ENCODE peak calls at places on chromosomes 12 and 14, in five cellular contexts. One of them, this sample, is unnamed. For H3K4me1, the result is how much of the 10 kb centered on the place peaks cover.

GRCh38 chr14:52043690-52044089 is 25.2 kb downstream of the NID2 start:
- DNase-seq in naive thymus-derived CD4-positive, alpha-beta T cell: no peak
- DNase-seq in heart right ventricle: no peak
- DNase-seq in A549: peak
- DNase-seq in psoas muscle: no peak
- DNase-seq in this sample: no peak

GRCh38 chr14:39320318-39320717 is 86.6 kb downstream of the MIA2 start:
- DNase-seq in A549: no peak
- DNase-seq in psoas muscle: no peak
- DNase-seq in heart right ventricle: no peak
- DNase-seq in naive thymus-derived CD4-positive, alpha-beta T cell: no peak
- DNase-seq in this sample: no peak

GRCh38 chr14:70698288-70698687 is 56.6 kb downstream of the TTC9 start:
- DNase-seq in psoas muscle: no peak
- DNase-seq in naive thymus-derived CD4-positive, alpha-beta T cell: no peak
- DNase-seq in A549: peak
- DNase-seq in heart right ventricle: no peak
- DNase-seq in this sample: peak

GRCh38 chr12:39772708-39773665 is 153.4 kb upstream of the ABCD2 start:
- DNase-seq in heart right ventricle: no peak
- DNase-seq in naive thymus-derived CD4-positive, alpha-beta T cell: no peak
- DNase-seq in psoas muscle: no peak
- DNase-seq in A549: no peak
- DNase-seq in this sample: no peak

GRCh38 chr12:47141459-47141858 is 61.7 kb upstream of the AMIGO2 start:
- DNase-seq in heart right ventricle: no peak
- DNase-seq in psoas muscle: no peak
- DNase-seq in naive thymus-derived CD4-positive, alpha-beta T cell: no peak
- DNase-seq in A549: no peak
- DNase-seq in this sample: no peak

GRCh38 chr14:37060496-37061260 is 111.7 kb downstream of the SLC25A21 start:
- DNase-seq in A549: no peak
- DNase-seq in psoas muscle: no peak
- DNase-seq in naive thymus-derived CD4-positive, alpha-beta T cell: no peak
- DNase-seq in heart right ventricle: no peak
- DNase-seq in this sample: no peak

GRCh38 chr12:31773223-31773750 is 44.5 kb upstream of the AMN1 start:
- DNase-seq in A549: peak
- DNase-seq in psoas muscle: no peak
- DNase-seq in naive thymus-derived CD4-positive, alpha-beta T cell: no peak
- DNase-seq in heart right ventricle: no peak
- DNase-seq in this sample: no peak

GRCh38 chr14:29446971-29447370 is 480.7 kb downstream of the PRKD1 start:
- DNase-seq in heart right ventricle: no peak
- DNase-seq in A549: no peak
- DNase-seq in psoas muscle: no peak
- DNase-seq in naive thymus-derived CD4-positive, alpha-beta T cell: no peak
- DNase-seq in this sample: no peak

GRCh38 chr12:69903548-69903947 is 78.5 kb downstream of the MYRFL start:
- DNase-seq in psoas muscle: no peak
- DNase-seq in heart right ventricle: no peak
- DNase-seq in A549: no peak
- DNase-seq in naive thymus-derived CD4-positive, alpha-beta T cell: no peak
- DNase-seq in this sample: no peak

GRCh38 chr12:101407054-101407437 is 526 bp downstream of the ARL1 start:
- DNase-seq in psoas muscle: no peak
- DNase-seq in naive thymus-derived CD4-positive, alpha-beta T cell: peak
- DNase-seq in A549: no peak
- DNase-seq in heart right ventricle: no peak
- DNase-seq in this sample: no peak

GRCh38 chr14:74401504-74402241 is 24.3 kb downstream of the SYNDIG1L start:
- DNase-seq in naive thymus-derived CD4-positive, alpha-beta T cell: peak
- DNase-seq in heart right ventricle: peak
- DNase-seq in psoas muscle: peak
- DNase-seq in A549: no peak
- DNase-seq in this sample: no peak

GRCh38 chr12:54560374-54560858 is 11.0 kb downstream of the PDE1B start:
- DNase-seq in psoas muscle: peak
- DNase-seq in naive thymus-derived CD4-positive, alpha-beta T cell: peak
- DNase-seq in A549: peak
- DNase-seq in heart right ventricle: peak
- DNase-seq in this sample: peak

GRCh38 chr14:64928239-64929002 is 14.1 kb downstream of the GPX2 start:
- DNase-seq in A549: no peak
- DNase-seq in naive thymus-derived CD4-positive, alpha-beta T cell: peak
- DNase-seq in psoas muscle: no peak
- DNase-seq in heart right ventricle: no peak
- DNase-seq in this sample: no peak

GRCh38 chr12:14828896-14829295 is 14.4 kb downstream of the ART4 start:
- DNase-seq in A549: peak
- DNase-seq in naive thymus-derived CD4-positive, alpha-beta T cell: no peak
- DNase-seq in heart right ventricle: no peak
- DNase-seq in psoas muscle: no peak
- DNase-seq in this sample: no peak

GRCh38 chr12:2300886-2301285 is 248.1 kb downstream of the CACNA1C start:
- DNase-seq in naive thymus-derived CD4-positive, alpha-beta T cell: no peak
- DNase-seq in psoas muscle: no peak
- DNase-seq in A549: no peak
- DNase-seq in heart right ventricle: no peak
- DNase-seq in this sample: no peak

GRCh38 chr12:2300168-2300567 is 247.4 kb downstream of the CACNA1C start:
- DNase-seq in heart right ventricle: no peak
- DNase-seq in naive thymus-derived CD4-positive, alpha-beta T cell: no peak
- DNase-seq in A549: no peak
- DNase-seq in psoas muscle: no peak
- DNase-seq in this sample: no peak

GRCh38 chr12:2299207-2299606 is 246.4 kb downstream of the CACNA1C start:
- DNase-seq in heart right ventricle: no peak
- DNase-seq in psoas muscle: no peak
- DNase-seq in A549: no peak
- DNase-seq in naive thymus-derived CD4-positive, alpha-beta T cell: peak
- DNase-seq in this sample: no peak

GRCh38 chr12:2302711-2303255 is 250.0 kb downstream of the CACNA1C start:
- DNase-seq in A549: no peak
- DNase-seq in heart right ventricle: no peak
- DNase-seq in psoas muscle: no peak
- DNase-seq in naive thymus-derived CD4-positive, alpha-beta T cell: no peak
- DNase-seq in this sample: no peak

DNA sequence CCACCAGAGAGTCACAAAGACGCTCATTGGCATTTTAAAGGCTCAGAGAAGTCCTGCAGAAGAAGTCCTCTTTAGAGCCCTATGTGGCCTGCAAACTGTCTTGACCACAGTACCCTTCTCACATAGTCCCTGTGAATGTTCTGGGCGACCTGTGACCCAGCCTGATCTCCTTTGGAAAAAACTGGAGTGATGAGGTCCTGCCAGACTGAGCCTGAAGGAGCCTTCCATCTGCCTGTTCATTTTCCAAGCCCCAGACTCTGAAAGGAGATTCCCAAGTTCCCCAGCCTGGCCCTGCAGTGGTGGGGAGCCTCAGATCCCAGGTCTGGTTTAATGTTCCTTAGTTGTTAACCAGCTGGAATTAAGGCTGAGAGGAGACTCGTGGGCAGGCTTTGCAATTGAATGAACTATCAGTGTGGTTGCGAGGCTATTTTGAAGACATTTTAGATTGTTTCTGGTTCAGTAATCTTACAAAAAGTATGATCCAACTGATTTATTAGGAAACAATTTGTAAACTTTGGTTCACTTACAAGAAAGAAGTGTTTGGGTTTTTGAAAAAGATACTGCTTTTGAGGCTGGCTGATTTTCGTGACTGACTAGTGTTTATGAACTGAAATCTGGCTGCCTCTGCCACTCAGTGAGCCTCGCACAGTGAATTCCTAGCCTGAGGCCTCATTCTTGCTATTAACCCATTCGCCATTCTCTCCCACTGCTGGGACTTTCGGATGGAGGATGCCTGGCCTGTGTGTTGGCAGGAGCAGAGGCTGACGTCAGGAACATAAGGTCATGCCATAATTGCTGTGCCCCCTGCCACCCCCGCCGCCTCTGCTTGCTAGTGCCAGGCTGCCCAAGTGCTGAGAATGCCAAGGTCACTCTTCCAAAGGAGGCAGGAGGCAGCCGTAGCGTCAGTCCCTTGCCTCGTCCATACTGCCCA is 249.0 kb downstream of the CACNA1C start:
- DNase-seq in heart right ventricle: peak
- DNase-seq in A549: no peak
- DNase-seq in psoas muscle: no peak
- DNase-seq in naive thymus-derived CD4-positive, alpha-beta T cell: no peak
- DNase-seq in this sample: no peak
- H3K27ac ChIP-seq in heart right ventricle: peak
- H3K27ac ChIP-seq in A549: no peak
- H3K27ac ChIP-seq in psoas muscle: no peak
- H3K27ac ChIP-seq in naive thymus-derived CD4-positive, alpha-beta T cell: no peak
- H3K27ac ChIP-seq in this sample: peak

DNA sequence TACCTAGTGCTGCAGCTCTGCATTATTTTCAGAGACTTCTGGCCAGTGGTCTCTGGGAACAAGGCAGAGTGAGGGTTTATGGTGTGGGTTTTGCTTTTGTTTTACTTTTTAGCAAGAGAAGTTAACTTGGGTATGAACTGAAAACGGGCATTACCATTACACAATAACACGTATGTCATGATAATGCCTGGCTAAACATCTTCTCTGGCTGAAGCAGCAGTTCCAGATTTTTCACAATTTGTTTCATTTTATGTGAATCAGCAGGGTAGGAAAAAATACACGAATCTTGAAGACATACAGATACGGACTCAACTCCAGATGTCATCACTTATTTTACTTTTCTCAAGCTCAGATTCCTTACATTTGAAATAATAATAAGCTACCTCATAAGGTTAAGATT is 2.5 kb upstream of the PCNX4 start:
- DNase-seq in naive thymus-derived CD4-positive, alpha-beta T cell: no peak
- DNase-seq in heart right ventricle: no peak
- DNase-seq in psoas muscle: no peak
- DNase-seq in A549: no peak
- DNase-seq in this sample: no peak
- H3K4me3 ChIP-seq in naive thymus-derived CD4-positive, alpha-beta T cell: no peak
- H3K4me3 ChIP-seq in heart right ventricle: no peak
- H3K4me3 ChIP-seq in psoas muscle: no peak
- H3K4me3 ChIP-seq in A549: no peak
- H3K4me3 ChIP-seq in this sample: no peak

GRCh38 chr12:52145941-52146821 is 45.6 kb downstream of the KRT80 start:
- DNase-seq in A549: peak
- DNase-seq in naive thymus-derived CD4-positive, alpha-beta T cell: no peak
- DNase-seq in psoas muscle: no peak
- DNase-seq in heart right ventricle: no peak
- DNase-seq in this sample: no peak
- H3K4me1 ChIP-seq in A549: half or more
- H3K4me1 ChIP-seq in naive thymus-derived CD4-positive, alpha-beta T cell: under half
- H3K4me1 ChIP-seq in psoas muscle: under half
- H3K4me1 ChIP-seq in heart right ventricle: under half
- H3K4me1 ChIP-seq in this sample: under half

GRCh38 chr14:93317836-93318807 is 14.7 kb downstream of the BTBD7 start:
- DNase-seq in naive thymus-derived CD4-positive, alpha-beta T cell: no peak
- DNase-seq in psoas muscle: no peak
- DNase-seq in heart right ventricle: no peak
- DNase-seq in A549: peak
- DNase-seq in this sample: no peak
- H3K27ac ChIP-seq in naive thymus-derived CD4-positive, alpha-beta T cell: no peak
- H3K27ac ChIP-seq in psoas muscle: no peak
- H3K27ac ChIP-seq in heart right ventricle: no peak
- H3K27ac ChIP-seq in A549: peak
- H3K27ac ChIP-seq in this sample: no peak

GRCh38 chr12:20444595-20445170 is 76.3 kb downstream of the PDE3A start:
- DNase-seq in heart right ventricle: no peak
- DNase-seq in psoas muscle: no peak
- DNase-seq in A549: no peak
- DNase-seq in naive thymus-derived CD4-positive, alpha-beta T cell: no peak
- DNase-seq in this sample: no peak
- H3K4me3 ChIP-seq in heart right ventricle: no peak
- H3K4me3 ChIP-seq in psoas muscle: no peak
- H3K4me3 ChIP-seq in A549: no peak
- H3K4me3 ChIP-seq in naive thymus-derived CD4-positive, alpha-beta T cell: no peak
- H3K4me3 ChIP-seq in this sample: no peak

DNA sequence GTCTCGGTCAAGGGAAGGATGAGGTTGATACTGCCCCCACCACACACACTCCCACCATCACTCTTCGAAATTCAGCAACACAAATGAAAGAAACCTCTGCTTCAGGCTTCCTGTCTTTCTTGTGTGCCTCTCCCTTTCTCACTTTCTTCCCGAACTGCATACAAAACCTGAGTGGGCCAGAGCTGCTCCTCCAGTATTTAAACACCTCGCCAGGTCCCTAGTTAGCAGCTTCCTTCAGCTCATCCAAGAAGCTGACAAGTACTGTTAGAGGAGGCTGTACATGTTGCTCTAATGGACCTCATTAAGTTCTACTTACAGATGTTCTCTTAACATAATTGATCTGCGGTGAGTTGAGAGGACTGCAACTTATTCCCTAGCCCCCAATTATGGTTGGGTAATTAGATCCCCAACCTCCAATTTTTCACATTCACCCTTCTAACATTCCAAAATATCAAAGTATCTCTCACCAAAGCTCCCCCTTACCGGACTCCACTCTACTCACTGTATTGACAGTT is 4.1 kb upstream of the LMO3 start:
- DNase-seq in naive thymus-derived CD4-positive, alpha-beta T cell: no peak
- DNase-seq in heart right ventricle: no peak
- DNase-seq in A549: no peak
- DNase-seq in psoas muscle: no peak
- DNase-seq in this sample: no peak
- H3K4me1 ChIP-seq in naive thymus-derived CD4-positive, alpha-beta T cell: under half
- H3K4me1 ChIP-seq in heart right ventricle: under half
- H3K4me1 ChIP-seq in A549: under half
- H3K4me1 ChIP-seq in psoas muscle: under half
- H3K4me1 ChIP-seq in this sample: under half